ENCODE peak calls at places on chromosomes 1 and 21, in ten cellular contexts. S, E, J, A, C, V, K, G, T and L are unnamed samples.

GRCh38 chr1:182262425-182262824 is 129.2 kb downstream of the GLUL start:
- DNase-seq in E (no peak), S (no peak), G (no peak), C (no peak), K (no peak), V (no peak), A (no peak), J (no peak), T (no peak), L (no peak)

GRCh38 chr1:22330092-22330762 is 121.4 kb upstream of the ZBTB40 start:
- DNase-seq in T (no peak), S (no peak), G (no peak), V (no peak), C (no peak), A (no peak), E (no peak), K (no peak), J (no peak), L (no peak)

GRCh38 chr1:221583481-221583880 is 158.4 kb downstream of the DUSP10 start:
- DNase-seq in T (no peak), E (no peak), J (no peak), A (no peak), C (no peak), S (no peak), K (no peak), G (no peak), V (no peak), L (no peak)

GRCh38 chr1:159986531-159986930 is 32.5 kb upstream of the SLAMF9 start:
- DNase-seq in G (no peak), S (no peak), K (no peak), E (no peak), T (no peak), V (no peak), C (no peak), J (no peak), A (no peak), L (no peak)

GRCh38 chr21:38849776-38850175 is 44.0 kb downstream of the ETS2 start:
- DNase-seq in G (no peak), V (no peak), S (no peak), T (no peak), E (no peak), J (no peak), C (no peak), K (no peak), A (peak; percentile 10), L (no peak)

GRCh38 chr1:119962296-119962968 is 66.1 kb upstream of the ADAM30 start:
- DNase-seq in C (peak; percentile 44), K (no peak), G (no peak), T (no peak), E (no peak), A (no peak), S (no peak), V (no peak), J (no peak), L (no peak)

GRCh38 chr1:87795615-87796337 is 467.1 kb downstream of the LMO4 start:
- DNase-seq in V (no peak), J (no peak), E (no peak), T (no peak), G (peak; percentile 32), K (peak; percentile 50), C (no peak), S (no peak), A (peak; percentile 30), L (no peak)

GRCh38 chr1:247111636-247112478 is 7.7 kb upstream of the ZNF669 start:
- DNase-seq in T (no peak), G (peak; percentile 64), S (peak; percentile 63), E (no peak), K (peak; percentile 67), A (peak; percentile 63), C (peak; percentile 79), J (peak; percentile 85), V (peak; percentile 79), L (peak; percentile 48)

GRCh38 chr1:235601087-235601486 is 48.5 kb downstream of the GNG4 start:
- DNase-seq in E (no peak), C (peak; percentile 33), V (no peak), J (no peak), A (peak; percentile 23), T (peak; percentile 14), G (peak; percentile 13), S (no peak), K (peak; percentile 39), L (peak; percentile 43)

GRCh38 chr1:157403608-157404007 is 148.7 kb downstream of the FCRL5 start:
- DNase-seq in G (no peak), E (no peak), K (no peak), V (no peak), S (no peak), C (no peak), J (no peak), T (no peak), A (peak; percentile 12), L (no peak)

GRCh38 chr1:170578356-170578755 is 46.4 kb downstream of the GORAB start:
- DNase-seq in E (no peak), J (no peak), G (no peak), C (no peak), T (no peak), V (no peak), K (no peak), A (no peak), S (no peak), L (peak; percentile 33)

GRCh38 chr1:235011064-235011598 is 117.5 kb downstream of the TOMM20 start:
- DNase-seq in G (no peak), K (no peak), E (no peak), C (no peak), T (no peak), A (no peak), J (no peak), V (no peak), S (peak; percentile 64), L (no peak)

DNA sequence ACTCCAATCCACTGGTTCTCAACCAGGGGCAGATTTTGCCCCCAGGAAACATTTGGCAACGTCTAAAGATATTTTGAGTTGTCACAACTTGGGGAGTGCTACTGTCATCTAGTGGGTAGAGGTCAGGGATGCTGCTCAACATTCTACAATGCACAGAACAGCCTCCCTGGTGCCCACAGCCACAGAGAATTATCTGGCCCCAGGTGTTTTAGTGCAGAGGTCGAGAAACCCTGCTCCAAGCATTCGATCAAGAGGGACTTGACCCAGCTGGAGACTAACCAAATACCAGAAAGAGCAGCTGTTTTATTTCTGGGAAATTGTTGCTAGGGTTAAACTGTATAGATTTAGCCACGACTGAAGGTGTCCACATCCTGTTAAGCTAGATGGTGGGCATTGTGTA is 19.2 kb downstream of the CD247 start:
- DNase-seq in T (no peak), J (no peak), E (no peak), K (no peak), C (no peak), V (no peak), A (no peak), S (no peak), G (no peak), L (no peak)
- TF ChIP-seq CTCF in T (no peak), J (no peak), E (no peak), K (no peak), C (no peak), V (no peak), A (no peak), S (no peak), G (no peak), L (no peak)

GRCh38 chr1:34639701-34640100 is 115.1 kb upstream of the GJB5 start:
- DNase-seq in V (no peak), C (no peak), K (no peak), E (no peak), G (no peak), A (no peak), S (no peak), T (no peak), J (no peak), L (no peak)

GRCh38 chr1:34645109-34645688 is 109.6 kb upstream of the GJB5 start:
- DNase-seq in A (no peak), T (no peak), C (no peak), G (no peak), V (no peak), K (no peak), E (no peak), S (no peak), J (no peak), L (no peak)

GRCh38 chr1:34640654-34641401 is 114.0 kb upstream of the GJB5 start:
- DNase-seq in J (no peak), A (no peak), S (no peak), G (no peak), C (no peak), E (no peak), K (no peak), T (no peak), V (no peak), L (no peak)

GRCh38 chr1:34645919-34646318 is 108.9 kb upstream of the GJB5 start:
- DNase-seq in T (no peak), K (no peak), G (no peak), C (no peak), A (no peak), E (no peak), S (no peak), V (no peak), J (no peak), L (no peak)

GRCh38 chr1:34642679-34643078 is 112.2 kb upstream of the GJB5 start:
- DNase-seq in V (no peak), A (no peak), E (no peak), S (no peak), G (no peak), K (no peak), J (no peak), T (no peak), C (no peak), L (no peak)
- TF ChIP-seq CTCF in V (no peak), A (no peak), E (no peak), S (no peak), G (no peak), K (no peak), J (no peak), T (no peak), C (no peak), L (no peak)

GRCh38 chr1:53255031-53255430 is 16.7 kb upstream of the MAGOH start:
- DNase-seq in V (no peak), G (no peak), E (no peak), J (no peak), A (no peak), K (no peak), S (no peak), T (no peak), C (no peak), L (no peak)
- TF ChIP-seq CTCF in V (no peak), G (no peak), E (no peak), J (no peak), A (no peak), K (no peak), S (no peak), T (peak; percentile 8), C (no peak), L (no peak)

DNA sequence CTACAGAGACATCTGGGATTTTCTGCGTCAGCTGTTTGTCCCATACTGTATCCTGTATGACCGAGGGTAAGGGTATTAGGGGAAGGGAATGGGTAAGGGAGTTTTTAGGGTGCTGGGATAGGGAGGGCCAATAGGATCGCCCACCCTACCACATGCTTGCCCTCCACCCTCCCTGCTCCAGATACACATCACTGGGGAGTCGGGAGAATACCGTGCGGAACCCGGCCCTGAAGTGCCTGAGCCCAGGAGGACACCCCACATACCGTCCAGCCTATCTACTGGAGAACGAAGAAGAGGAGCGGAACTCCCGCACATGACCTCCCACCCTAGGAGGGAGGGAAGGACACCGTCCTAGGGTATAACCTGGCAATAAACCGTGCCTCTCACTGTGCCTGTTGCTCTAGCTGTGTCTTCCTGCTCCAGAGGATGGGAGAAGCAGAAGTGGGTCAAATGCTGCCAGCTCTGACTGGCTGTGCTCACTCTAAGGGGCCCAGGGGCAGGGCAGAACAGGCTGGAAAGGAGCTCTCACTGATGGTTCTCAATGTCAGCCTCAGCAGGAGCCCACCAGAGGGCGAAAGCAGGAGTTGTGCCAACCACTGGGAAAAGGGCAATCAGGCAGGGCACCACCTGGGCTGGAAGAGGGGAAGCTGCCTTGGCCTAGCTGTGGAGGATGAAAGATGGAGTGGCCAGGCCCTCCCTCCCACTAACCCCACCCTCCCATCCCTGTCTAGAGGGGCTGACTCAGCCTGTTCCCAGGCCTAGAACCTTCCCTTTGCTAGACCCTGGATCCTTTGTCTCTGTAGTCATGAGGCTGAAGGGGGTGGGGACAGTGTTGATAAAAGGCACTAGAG is 440 bp upstream of the LENEP start:
- DNase-seq in T (peak; percentile 40), K (peak; percentile 56), J (peak; percentile 34), G (no peak), A (no peak), E (no peak), S (no peak), V (peak; percentile 32), C (no peak), L (no peak)
- TF ChIP-seq CTCF in T (peak; percentile 32), K (no peak), J (no peak), G (no peak), A (no peak), E (no peak), S (no peak), V (no peak), C (no peak), L (peak; percentile 13)